ENCODE peak calls at places on chromosome 7, in seven cellular contexts. U is body of pancreas, K is PC-9, F is heart right ventricle, T is hepatocyte, V is fibroblast of lung, R is Panc1. Q is an unnamed sample. For H3K27me3 and H3K4me1, the result is how much of the 10 kb centered on the place peaks cover.

GRCh38 chr7:27873006-27873295 is 133.0 kb downstream of the TAX1BP1 start:
- DNase-seq in K (peak), V (no peak), T (peak), R (no peak), F (no peak), U (no peak), Q (no peak)

GRCh38 chr7:150737265-150738055 is at the start of gene GIMAP5:
- DNase-seq in K (no peak), V (no peak), U (no peak), F (no peak), T (no peak), R (no peak), Q (no peak)

GRCh38 chr7:141208539-141208938 is 134.7 kb downstream of the TMEM178B start:
- DNase-seq in R (no peak), K (no peak), V (no peak), F (no peak), U (no peak), T (no peak), Q (no peak)

GRCh38 chr7:23893172-23893941 is 183.3 kb downstream of the STK31 start:
- DNase-seq in U (no peak), K (peak), V (peak), F (no peak), T (peak), R (no peak), Q (no peak)

GRCh38 chr7:142083605-142084004 is 27.9 kb upstream of the MGAM2 start:
- DNase-seq in V (no peak), F (no peak), K (no peak), T (no peak), U (no peak), R (no peak), Q (no peak)

GRCh38 chr7:84188811-84189405 is 5.7 kb downstream of the SEMA3A start:
- DNase-seq in T (no peak), V (no peak), F (no peak), K (no peak), R (no peak), U (no peak), Q (no peak)

GRCh38 chr7:43756368-43757072 is 2.0 kb upstream of the BLVRA start:
- DNase-seq in F (no peak), T (no peak), U (no peak), V (peak), K (peak), R (no peak), Q (no peak)

GRCh38 chr7:16708980-16709379 is 44.6 kb upstream of the TSPAN13 start:
- DNase-seq in K (peak), V (peak), U (no peak), F (no peak), R (peak), T (peak), Q (no peak)

GRCh38 chr7:50073093-50073492 is 20.0 kb downstream of the ZPBP start:
- DNase-seq in U (no peak), F (no peak), K (no peak), R (no peak), T (no peak), V (no peak), Q (no peak)

GRCh38 chr7:44119829-44120380 is 3.4 kb downstream of the POLD2 start:
- DNase-seq in T (no peak), R (no peak), K (no peak), U (peak), V (no peak), F (no peak), Q (no peak)

GRCh38 chr7:21754963-21755362 is 190.7 kb downstream of the CDCA7L start:
- DNase-seq in T (no peak), V (no peak), R (no peak), U (no peak), F (no peak), K (no peak), Q (no peak)

GRCh38 chr7:105896407-105896842 is 20.0 kb upstream of the ATXN7L1 start:
- DNase-seq in R (no peak), T (peak), F (no peak), K (no peak), V (no peak), U (no peak), Q (no peak)

GRCh38 chr7:74226633-74227032 is 16.8 kb downstream of the LAT2 start:
- DNase-seq in V (no peak), K (no peak), T (no peak), R (no peak), F (no peak), U (no peak), Q (no peak)

GRCh38 chr7:72099784-72100183 is 312.4 kb downstream of the CALN1 start:
- DNase-seq in R (no peak), T (no peak), U (no peak), K (no peak), V (no peak), F (no peak), Q (no peak)

GRCh38 chr7:18041202-18041601 is 13.6 kb upstream of the PRPS1L1 start:
- DNase-seq in V (no peak), U (no peak), F (no peak), K (no peak), T (no peak), R (no peak), Q (no peak)

GRCh38 chr7:139340808-139341057 is 404 bp upstream of the FMC1 start:
- DNase-seq in R (no peak), K (no peak), V (no peak), U (no peak), T (no peak), F (no peak), Q (peak)

GRCh38 chr7:2707481-2707880 is 19.5 kb downstream of the AMZ1 start:
- DNase-seq in T (no peak), F (no peak), K (no peak), V (no peak), R (no peak), U (no peak), Q (no peak)

GRCh38 chr7:108196004-108196403 is 65.8 kb upstream of the LAMB4 start:
- DNase-seq in R (no peak), V (peak), K (no peak), F (no peak), T (no peak), U (no peak), Q (no peak)

GRCh38 chr7:140025241-140025640 is 37.5 kb downstream of the PARP12 start:
- DNase-seq in F (no peak), T (no peak), U (no peak), V (no peak), R (no peak), K (no peak), Q (no peak)

GRCh38 chr7:19117081-19117869 is at the start of gene TWIST1:
- DNase-seq in V (peak), R (no peak), U (no peak), F (peak), K (peak), T (peak), Q (no peak)

GRCh38 chr7:19117870-19118608 is 603 bp upstream of the TWIST1 start:
- DNase-seq in U (no peak), K (peak), F (peak), T (no peak), R (no peak), V (no peak), Q (no peak)

GRCh38 chr7:19114591-19114855 is 2.9 kb downstream of the TWIST1 start:
- DNase-seq in V (peak), U (no peak), K (no peak), R (no peak), T (no peak), F (no peak), Q (no peak)

GRCh38 chr7:19113855-19114590 is 3.4 kb downstream of the TWIST1 start:
- DNase-seq in T (no peak), V (peak), K (no peak), F (no peak), U (no peak), R (no peak), Q (no peak)

GRCh38 chr7:19116121-19117080 is 1.0 kb downstream of the TWIST1 start:
- DNase-seq in T (no peak), U (no peak), K (peak), F (peak), V (peak), R (no peak), Q (no peak)
- H3K27me3 ChIP-seq in T (half or more), U (under half), K (under half), F (half or more), V (under half), R (under half), Q (half or more)

DNA sequence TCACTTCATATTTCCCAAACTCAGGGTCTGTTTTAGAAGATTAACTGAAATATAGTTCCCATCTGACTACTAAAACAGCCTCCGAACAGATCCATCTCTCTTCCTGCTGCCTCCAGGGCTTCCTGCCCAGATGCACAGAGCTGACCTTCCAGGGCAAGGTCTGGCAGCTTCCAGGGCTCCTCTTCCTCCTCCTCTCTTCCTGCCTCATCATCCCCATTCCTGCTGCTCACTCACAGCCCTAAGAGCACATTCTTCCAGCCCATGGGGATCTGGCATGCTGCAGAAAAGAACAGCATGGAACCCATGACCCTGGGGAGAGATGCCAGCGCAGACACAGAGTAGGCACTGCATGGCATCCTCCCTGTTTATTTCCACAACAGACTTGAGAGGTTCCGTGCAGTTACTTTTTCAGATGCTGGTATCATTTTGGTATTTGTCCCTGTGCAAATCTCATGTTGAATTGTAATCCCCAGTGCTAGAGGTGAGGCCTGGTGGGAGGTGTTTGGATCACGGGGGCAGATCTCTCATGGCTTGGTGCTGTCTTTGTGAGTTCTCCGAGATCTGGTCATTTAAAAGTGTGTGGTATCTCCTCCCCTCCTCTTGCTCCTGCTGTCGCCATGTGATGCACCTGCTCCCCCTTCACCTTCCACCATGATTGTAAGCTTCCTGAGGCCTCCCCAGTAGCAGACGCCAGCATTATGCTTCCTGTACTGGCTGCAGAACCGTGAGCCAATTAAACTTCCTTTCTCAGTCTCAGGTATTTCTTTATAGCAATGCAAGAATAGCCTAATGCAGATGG is 4.4 kb downstream of the PKD1L1 start:
- DNase-seq in U (no peak), R (no peak), V (no peak), K (no peak), F (no peak), T (no peak), Q (no peak)
- H3K4me1 ChIP-seq in U (under half), R (under half), V (under half), K (under half), F (half or more), T (under half), Q (under half)

GRCh38 chr7:1667566-1668485 is 2.3 kb upstream of the ELFN1 start:
- DNase-seq in U (no peak), K (no peak), R (no peak), F (no peak), V (no peak), T (peak), Q (peak)
- H3K27me3 ChIP-seq in U (under half), K (half or more), R (under half), F (half or more), V (under half), T (half or more), Q (half or more)

GRCh38 chr7:121085922-121086321 is 97.4 kb downstream of the CPED1 start:
- DNase-seq in K (no peak), V (peak), R (no peak), F (no peak), T (no peak), U (no peak), Q (no peak)
- H3K4me1 ChIP-seq in K (under half), V (under half), R (under half), F (half or more), T (under half), U (under half), Q (under half)

DNA sequence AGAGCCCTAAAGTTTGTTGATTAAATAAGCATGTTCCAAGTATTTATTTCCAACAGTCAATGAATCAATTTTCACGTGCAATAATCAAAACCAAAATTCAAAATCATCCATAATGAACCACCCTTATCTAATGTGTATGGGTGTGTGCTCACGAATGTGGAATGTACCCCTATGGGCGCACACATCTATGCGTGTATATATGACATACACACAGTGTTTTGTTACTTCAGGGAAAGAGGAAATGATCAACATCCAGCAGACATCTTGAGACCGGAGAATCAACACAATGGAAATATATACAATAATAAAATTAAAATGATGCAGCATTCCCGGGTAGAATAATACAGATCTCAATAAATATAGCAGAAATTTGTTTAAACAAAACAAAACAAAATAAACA is 3.3 kb downstream of the FEZF1 start:
- DNase-seq in V (no peak), F (no peak), R (no peak), T (no peak), U (no peak), K (no peak), Q (no peak)
- H3K27me3 ChIP-seq in V (half or more), F (half or more), R (under half), T (half or more), U (half or more), K (under half), Q (half or more)

GRCh38 chr7:134882481-134882880 is 103.0 kb downstream of the CALD1 start:
- DNase-seq in U (no peak), V (no peak), F (no peak), K (no peak), T (no peak), R (no peak), Q (no peak)

GRCh38 chr7:134879815-134880475 is 100.5 kb downstream of the CALD1 start:
- DNase-seq in K (no peak), R (no peak), U (no peak), F (no peak), V (no peak), T (no peak), Q (no peak)

GRCh38 chr7:134874407-134874806 is 95.0 kb downstream of the CALD1 start:
- DNase-seq in V (no peak), U (no peak), K (no peak), R (no peak), F (no peak), T (no peak), Q (no peak)

GRCh38 chr7:134875867-134876266 is 96.4 kb downstream of the CALD1 start:
- DNase-seq in K (no peak), U (no peak), F (no peak), R (no peak), V (peak), T (no peak), Q (no peak)

DNA sequence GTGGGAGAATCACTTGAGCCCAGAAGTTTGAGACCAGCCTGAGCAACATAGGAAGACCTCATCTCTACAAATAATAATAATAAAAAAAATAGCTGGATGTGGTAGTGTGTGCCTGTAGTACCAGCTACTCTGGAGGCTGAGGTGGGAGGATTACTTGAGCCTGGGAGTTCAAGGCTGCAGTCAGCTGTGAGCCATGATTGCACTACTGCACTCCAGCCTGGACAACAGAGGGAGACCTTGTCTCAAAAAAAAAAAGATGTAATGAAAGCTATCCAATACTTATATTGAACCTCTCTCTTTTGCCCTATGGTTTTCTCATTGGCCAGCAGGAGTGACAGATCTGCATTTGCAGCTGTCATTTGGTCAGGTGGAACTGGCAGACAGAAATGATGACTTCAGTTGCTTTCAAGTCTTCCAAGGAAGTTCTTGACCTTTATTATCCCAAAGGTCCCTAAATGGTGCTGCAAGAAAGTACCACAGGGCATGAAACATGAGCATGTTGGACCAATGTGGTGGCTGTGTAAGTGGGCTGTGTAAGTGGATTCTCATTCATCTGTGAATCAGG is 99.4 kb downstream of the CALD1 start:
- DNase-seq in K (no peak), U (no peak), T (no peak), V (no peak), F (no peak), R (no peak), Q (no peak)
- H3K4me1 ChIP-seq in K (under half), U (under half), T (under half), V (under half), F (half or more), R (under half), Q (under half)

DNA sequence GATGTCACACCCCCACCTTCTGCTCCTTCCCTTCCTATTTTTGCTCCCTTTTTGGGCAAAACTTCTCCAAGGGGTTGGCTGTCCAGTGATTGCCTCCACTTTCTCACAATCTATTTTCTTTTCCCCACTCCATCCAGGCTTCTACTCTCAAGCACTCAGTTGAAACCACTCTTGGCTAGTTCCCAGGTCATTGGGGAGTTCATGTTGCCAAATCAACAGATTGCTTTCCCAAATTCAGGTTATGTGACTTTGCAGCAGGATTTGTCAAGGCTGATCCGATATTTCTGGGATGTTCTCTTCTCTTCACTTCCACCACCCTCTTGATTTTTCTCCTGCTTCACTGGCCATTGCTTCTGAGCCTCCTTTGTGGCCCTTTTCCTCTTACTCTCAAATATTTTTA is 258.7 kb upstream of the SLC26A5 start:
- DNase-seq in T (no peak), F (no peak), R (no peak), K (no peak), V (no peak), U (no peak), Q (no peak)
- H3K27me3 ChIP-seq in T (under half), F (under half), R (under half), K (under half), V (under half), U (under half), Q (under half)

Q was measured in RWPE2.